ENCODE peak calls at places on chromosomes 11 and 22, in ten cellular contexts. P is transverse colon, I is trophoblast cell, Z is upper lobe of right lung, E is PC-9, Y is caudate nucleus, K is lower lobe of right lung, V is mesenchymal stem cell, H is RWPE2, F is neuronal stem cell. W is an unnamed sample.

GRCh38 chr11:12284321-12285050 is 92.9 kb upstream of the PARVA start:
- DNase-seq in P (no peak), I (no peak), Z (no peak), E (no peak), Y (no peak), K (no peak), V (peak), H (no peak), F (no peak), W (no peak)

GRCh38 chr11:133978816-133979215 is 22.0 kb upstream of the IGSF9B start:
- DNase-seq in P (no peak), I (peak), Z (no peak), E (no peak), Y (no peak), K (no peak), V (no peak), H (no peak), F (no peak), W (peak)

GRCh38 chr11:63687845-63688244 is 6.5 kb downstream of the RTN3 start:
- DNase-seq in P (no peak), I (no peak), Z (no peak), E (no peak), Y (no peak), K (no peak), V (no peak), H (no peak), F (no peak), W (no peak)

GRCh38 chr11:1150769-1151365 is 6.9 kb upstream of the MUC5AC start:
- DNase-seq in P (peak), I (no peak), Z (peak), E (peak), Y (no peak), K (no peak), V (no peak), H (no peak), F (no peak), W (no peak)

GRCh38 chr22:47695176-47695575 is 932.7 kb downstream of the TBC1D22A start:
- DNase-seq in P (no peak), I (no peak), Z (no peak), E (no peak), Y (no peak), K (no peak), V (no peak), H (no peak), F (no peak), W (no peak)

GRCh38 chr11:297666-298405 is 1.5 kb downstream of the IFITM5 start:
- DNase-seq in P (no peak), I (no peak), Z (peak), E (no peak), Y (no peak), K (peak), V (no peak), H (peak), F (no peak), W (no peak)

GRCh38 chr11:57763568-57763967 is 2.0 kb downstream of the CTNND1 start:
- DNase-seq in P (no peak), I (peak), Z (no peak), E (peak), Y (no peak), K (no peak), V (peak), H (no peak), F (no peak), W (no peak)

GRCh38 chr11:46918778-46919513 is 596 bp upstream of the LRP4 start:
- DNase-seq in P (peak), I (no peak), Z (no peak), E (no peak), Y (no peak), K (no peak), V (peak), H (no peak), F (no peak), W (no peak)

GRCh38 chr11:69144316-69144715 is 11.4 kb upstream of the SMIM38 start:
- DNase-seq in P (no peak), I (no peak), Z (no peak), E (no peak), Y (no peak), K (no peak), V (no peak), H (no peak), F (no peak), W (no peak)

GRCh38 chr11:36130401-36130800 is 158.8 kb downstream of the COMMD9 start:
- DNase-seq in P (no peak), I (no peak), Z (no peak), E (no peak), Y (no peak), K (no peak), V (no peak), H (no peak), F (no peak), W (no peak)

GRCh38 chr11:66081505-66081904 is 11.4 kb downstream of the PACS1 start:
- DNase-seq in P (peak), I (peak), Z (no peak), E (peak), Y (no peak), K (peak), V (peak), H (no peak), F (no peak), W (peak)

GRCh38 chr11:76910620-76911414 is 50.1 kb downstream of the ACER3 start:
- DNase-seq in P (no peak), I (no peak), Z (no peak), E (no peak), Y (no peak), K (no peak), V (peak), H (no peak), F (no peak), W (no peak)

GRCh38 chr11:19730373-19730772 is 17.7 kb downstream of the NAV2 start:
- DNase-seq in P (peak), I (no peak), Z (no peak), E (no peak), Y (peak), K (no peak), V (no peak), H (no peak), F (no peak), W (no peak)

GRCh38 chr22:18091916-18092526 is 14.2 kb downstream of the PEX26 start:
- DNase-seq in P (peak), I (no peak), Z (no peak), E (no peak), Y (no peak), K (no peak), V (no peak), H (no peak), F (no peak), W (no peak)

GRCh38 chr11:75635009-75635909 is 33.6 kb downstream of the MAP6 start:
- DNase-seq in P (no peak), I (no peak), Z (no peak), E (no peak), Y (no peak), K (no peak), V (peak), H (no peak), F (no peak), W (no peak)

GRCh38 chr22:27879923-27880322 is 39.1 kb downstream of the PITPNB start:
- DNase-seq in P (no peak), I (peak), Z (no peak), E (no peak), Y (no peak), K (no peak), V (peak), H (no peak), F (no peak), W (no peak)

GRCh38 chr22:27881404-27881803 is 37.7 kb downstream of the PITPNB start:
- DNase-seq in P (peak), I (no peak), Z (no peak), E (no peak), Y (no peak), K (no peak), V (peak), H (no peak), F (no peak), W (no peak)

GRCh38 chr22:27877501-27877900 is 41.6 kb downstream of the PITPNB start:
- DNase-seq in P (no peak), I (no peak), Z (no peak), E (no peak), Y (no peak), K (no peak), V (no peak), H (no peak), F (no peak), W (no peak)

GRCh38 chr22:27883656-27884350 is 35.3 kb downstream of the PITPNB start:
- DNase-seq in P (no peak), I (no peak), Z (no peak), E (no peak), Y (no peak), K (no peak), V (no peak), H (no peak), F (no peak), W (no peak)

DNA sequence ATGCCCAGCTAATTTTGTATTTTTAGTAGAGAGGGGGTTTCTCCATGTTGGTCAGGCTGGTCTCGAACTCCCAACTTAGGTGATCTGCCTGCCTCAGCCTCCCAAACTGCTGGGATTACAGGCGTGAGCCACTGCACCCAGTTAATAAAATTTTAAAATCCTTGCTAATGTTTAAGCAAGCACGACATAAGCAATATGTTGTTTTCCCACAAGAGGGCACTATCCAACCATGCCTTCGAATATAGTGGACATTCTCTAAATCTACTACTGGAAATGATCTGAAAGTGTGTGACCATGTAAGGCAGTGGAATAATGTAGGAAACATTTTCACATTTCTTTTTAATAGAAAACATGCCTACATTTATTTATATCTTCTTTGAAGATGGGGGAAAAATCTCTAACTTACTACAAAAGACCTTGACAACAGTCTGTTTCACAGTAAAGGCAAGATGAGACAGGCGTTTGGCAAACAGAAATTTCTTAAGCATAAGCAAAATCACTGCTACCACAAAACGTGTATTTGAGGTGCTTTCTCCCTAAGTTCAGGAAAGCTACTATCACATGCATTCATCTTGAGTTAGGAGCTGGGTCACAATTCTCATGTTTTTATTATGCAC is 38.2 kb downstream of the PITPNB start:
- DNase-seq in P (no peak), I (peak), Z (no peak), E (peak), Y (no peak), K (no peak), V (peak), H (no peak), F (peak), W (no peak)
- H3K27ac ChIP-seq in P (peak), I (no peak), Z (no peak), E (no peak), Y (peak), K (no peak), V (peak), H (peak), F (no peak), W (peak)

GRCh38 chr11:116837231-116838091 is at the start of gene APOA1:
- DNase-seq in P (no peak), I (no peak), Z (no peak), E (no peak), Y (no peak), K (no peak), V (no peak), H (no peak), F (peak), W (no peak)
- H3K27ac ChIP-seq in P (no peak), I (no peak), Z (peak), E (no peak), Y (peak), K (peak), V (no peak), H (no peak), F (peak), W (no peak)

GRCh38 chr22:33274214-33274828 is 216.1 kb upstream of the SYN3 start:
- DNase-seq in P (peak), I (peak), Z (no peak), E (no peak), Y (no peak), K (no peak), V (no peak), H (no peak), F (no peak), W (no peak)
- H3K27ac ChIP-seq in P (no peak), I (no peak), Z (no peak), E (no peak), Y (no peak), K (no peak), V (no peak), H (no peak), F (no peak), W (no peak)

GRCh38 chr11:96254854-96255253 is 88.1 kb downstream of the MAML2 start:
- DNase-seq in P (no peak), I (peak), Z (peak), E (no peak), Y (no peak), K (no peak), V (no peak), H (no peak), F (no peak), W (no peak)

GRCh38 chr11:96256604-96257003 is 86.4 kb downstream of the MAML2 start:
- DNase-seq in P (no peak), I (peak), Z (no peak), E (no peak), Y (no peak), K (no peak), V (peak), H (no peak), F (no peak), W (no peak)

GRCh38 chr11:96256213-96256580 is 86.8 kb downstream of the MAML2 start:
- DNase-seq in P (no peak), I (peak), Z (no peak), E (no peak), Y (no peak), K (no peak), V (no peak), H (no peak), F (no peak), W (no peak)

GRCh38 chr11:96257972-96258951 is 84.7 kb downstream of the MAML2 start:
- DNase-seq in P (no peak), I (no peak), Z (no peak), E (no peak), Y (no peak), K (no peak), V (peak), H (no peak), F (no peak), W (no peak)

GRCh38 chr11:96257036-96257435 is 86.0 kb downstream of the MAML2 start:
- DNase-seq in P (no peak), I (no peak), Z (no peak), E (no peak), Y (no peak), K (no peak), V (no peak), H (no peak), F (no peak), W (no peak)
- H3K27ac ChIP-seq in P (peak), I (peak), Z (peak), E (no peak), Y (peak), K (no peak), V (no peak), H (no peak), F (no peak), W (no peak)

DNA sequence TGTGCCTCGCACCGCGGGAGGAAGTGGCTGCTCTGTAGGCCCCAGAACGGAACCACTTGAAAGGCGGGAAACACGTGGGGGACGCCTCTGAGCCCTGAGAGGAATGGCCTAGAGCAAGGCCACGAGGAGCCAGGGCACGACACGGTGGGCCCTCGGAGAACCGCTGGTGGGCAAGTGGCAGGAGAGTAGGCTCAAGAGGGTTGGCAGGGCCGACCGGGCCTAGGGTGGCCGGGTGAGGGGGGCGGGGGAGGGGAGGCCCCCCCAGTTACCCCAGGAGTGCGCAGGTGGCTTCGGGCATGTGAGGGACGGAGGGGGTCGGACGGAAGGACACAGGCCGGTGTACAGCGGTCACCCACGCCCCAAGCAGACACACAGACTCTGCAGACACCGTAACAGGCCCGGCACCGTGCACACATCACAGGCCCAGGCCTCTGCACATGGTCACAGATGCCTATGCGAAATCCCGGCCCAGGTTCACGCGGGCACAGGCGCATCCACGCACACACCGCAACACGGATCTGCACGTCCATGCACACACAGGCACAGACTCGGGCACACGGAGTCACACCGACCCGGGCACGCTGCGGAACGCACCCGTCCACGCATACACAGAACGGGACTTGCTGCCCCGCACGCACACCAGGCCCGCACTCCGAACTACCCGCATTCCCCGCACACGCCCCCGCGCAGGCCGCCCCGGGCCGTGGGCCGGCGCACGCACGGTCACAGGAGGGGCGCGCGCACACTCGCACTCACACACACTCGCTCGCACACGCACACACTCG is at the start of gene MGAT3:
- DNase-seq in P (no peak), I (peak), Z (no peak), E (no peak), Y (peak), K (no peak), V (no peak), H (no peak), F (no peak), W (no peak)
- H3K27ac ChIP-seq in P (peak), I (peak), Z (peak), E (no peak), Y (peak), K (peak), V (no peak), H (no peak), F (no peak), W (no peak)

W was measured in epithelial cell of prostate.